ENCODE peak calls at places on chromosomes 7 and 10, in eight cellular contexts. N is epithelial cell of esophagus; M is AG04450; H is T-helper 2 cell; R is M059J; I is stimulated activated CD4-positive, alpha-beta T cell treated with anti-CD3 and anti-CD28 coated beads, Interleukin-4, amount 100 ng/mL, for 48 hours; B is activated T-cell treated with anti-CD3 and anti-CD28 coated beads, Interleukin-2, amount 50 U/mL, for 72 hours; C is spleen. V is an unnamed sample.

GRCh38 chr7:136278057-136278456 is 300.9 kb upstream of the MTPN start:
- DNase-seq in N (no peak), B (no peak), R (no peak), M (no peak), C (no peak), I (no peak), H (no peak), V (no peak)

GRCh38 chr10:3102721-3103410 is 35.5 kb downstream of the PFKP start:
- DNase-seq in C (no peak), B (no peak), I (no peak), H (no peak), M (no peak), N (peak; percentile 20), R (peak; percentile 22), V (no peak)

GRCh38 chr7:151494569-151495284 is 25.0 kb downstream of the RHEB start:
- DNase-seq in I (no peak), B (no peak), R (peak; percentile 56), M (no peak), N (no peak), C (no peak), H (no peak), V (no peak)

GRCh38 chr7:140625908-140626868 is 14.4 kb downstream of the DENND2A start:
- DNase-seq in N (peak; percentile 89), R (peak; percentile 99), B (no peak), C (no peak), I (no peak), M (peak; percentile 99), H (no peak), V (peak; percentile 93)

GRCh38 chr7:43108255-43109011 is 4.0 kb upstream of the HECW1 start:
- DNase-seq in I (peak; percentile 63), R (peak; percentile 55), C (peak; percentile 78), H (peak; percentile 20), B (peak; percentile 69), N (peak; percentile 68), M (no peak), V (no peak)

GRCh38 chr10:127196955-127197432 is 603 bp upstream of the INSYN2A start:
- DNase-seq in M (no peak), N (no peak), B (no peak), R (no peak), I (no peak), C (no peak), H (no peak), V (no peak)

GRCh38 chr10:97196213-97197029 is 10.7 kb upstream of the SLIT1 start:
- DNase-seq in M (peak; percentile 10), B (peak; percentile 69), H (peak; percentile 48), N (peak; percentile 61), C (peak; percentile 85), R (peak; percentile 41), I (peak; percentile 47), V (no peak)

GRCh38 chr10:122774269-122774668 is 71.4 kb downstream of the CUZD1 start:
- DNase-seq in C (no peak), B (no peak), R (no peak), N (no peak), I (no peak), M (no peak), H (no peak), V (no peak)

GRCh38 chr7:151925446-151926335 is 30.6 kb upstream of the GALNTL5 start:
- DNase-seq in C (peak; percentile 81), R (no peak), H (no peak), I (no peak), N (no peak), B (peak; percentile 20), M (no peak), V (peak; percentile 38)

GRCh38 chr7:105133358-105133757 is 119.4 kb downstream of the KMT2E start:
- DNase-seq in I (no peak), B (no peak), C (no peak), M (no peak), H (no peak), R (no peak), N (no peak), V (no peak)

GRCh38 chr10:77770081-77770867 is 132.7 kb upstream of the KCNMA1 start:
- DNase-seq in H (no peak), M (no peak), B (no peak), C (no peak), N (no peak), R (no peak), I (no peak), V (no peak)

GRCh38 chr7:7306231-7306630 is 123.9 kb downstream of the C1GALT1 start:
- DNase-seq in N (no peak), I (no peak), B (no peak), C (no peak), M (no peak), R (no peak), H (no peak), V (no peak)

GRCh38 chr10:90969947-90970673 is 49.2 kb upstream of the ANKRD1 start:
- DNase-seq in C (no peak), H (no peak), R (peak; percentile 75), N (peak; percentile 34), M (peak; percentile 18), B (no peak), I (no peak), V (no peak)

GRCh38 chr10:51073461-51074237 is 638 bp upstream of the PRKG1 start:
- DNase-seq in N (peak; percentile 11), M (no peak), R (peak; percentile 37), C (peak; percentile 68), B (no peak), H (no peak), I (no peak), V (no peak)

GRCh38 chr10:4892681-4893080 is 66.7 kb downstream of the AKR1E2 start:
- DNase-seq in I (no peak), C (no peak), H (no peak), N (no peak), R (no peak), B (no peak), M (no peak), V (no peak)

GRCh38 chr7:100865971-100866720 is 1.0 kb upstream of the TRIP6 start:
- DNase-seq in N (peak; percentile 71), I (no peak), H (no peak), B (peak; percentile 45), R (peak; percentile 82), C (peak; percentile 90), M (no peak), V (no peak)

GRCh38 chr7:3107889-3108570 is 64.4 kb upstream of the CARD11 start:
- DNase-seq in R (peak; percentile 30), C (no peak), I (no peak), N (peak; percentile 24), H (no peak), M (no peak), B (peak; percentile 37), V (no peak)

GRCh38 chr7:102985176-102985783 is 72.5 kb downstream of the LRRC17 start:
- DNase-seq in R (no peak), H (no peak), I (no peak), C (no peak), M (no peak), N (no peak), B (no peak), V (peak; percentile 17)

GRCh38 chr10:14241196-14241595 is 89.5 kb downstream of the FRMD4A start:
- DNase-seq in R (no peak), I (no peak), C (no peak), H (no peak), N (no peak), M (no peak), B (no peak), V (no peak)

GRCh38 chr10:104104418-104104817 is 17.6 kb upstream of the SFR1 start:
- DNase-seq in I (no peak), H (no peak), N (no peak), C (no peak), B (no peak), M (no peak), R (no peak), V (no peak)

GRCh38 chr10:113616244-113617074 is 47.4 kb downstream of the NRAP start:
- DNase-seq in M (no peak), B (no peak), N (peak; percentile 13), I (no peak), C (no peak), H (no peak), R (peak; percentile 18), V (no peak)